ENCODE peak calls at places on chromosomes 2 and 18, in four cellular contexts. D is tibial nerve, G is gastrocnemius medialis, N is body of pancreas. J is an unnamed sample.
A peak's percentile ranks its signal among the peaks of the same experiment; 100 is the strongest.

GRCh38 chr2:64859208-64860161 is 129.7 kb upstream of the SLC1A4 start:
- DNase-seq in G (peak; percentile 93), D (peak; percentile 79), N (peak; percentile 94), J (peak; percentile 86)

GRCh38 chr2:10900216-10901109 is 11.3 kb upstream of the KCNF1 start:
- DNase-seq in N (no peak), D (no peak), G (no peak), J (no peak)

GRCh38 chr2:76721226-76721625 is 801.0 kb downstream of the LRRTM4 start:
- DNase-seq in G (no peak), N (no peak), D (no peak), J (no peak)

GRCh38 chr2:62007555-62007954 is 102.1 kb downstream of the COMMD1 start:
- DNase-seq in D (no peak), G (no peak), N (no peak), J (no peak)

GRCh38 chr2:109279243-109279860 is 150.3 kb downstream of the SH3RF3 start:
- DNase-seq in D (no peak), N (no peak), G (no peak), J (no peak)

GRCh38 chr2:30310955-30311354 is 79.6 kb downstream of the LBH start:
- DNase-seq in D (no peak), G (no peak), N (no peak), J (no peak)

GRCh38 chr2:9594361-9595063 is 36.3 kb downstream of the YWHAQ start:
- DNase-seq in D (no peak), N (peak; percentile 62), G (no peak), J (no peak)

GRCh38 chr2:199955007-199955338 is 318 bp downstream of the TYW5 start:
- DNase-seq in G (no peak), D (no peak), N (no peak), J (no peak)

GRCh38 chr2:158997037-158997785 is 28.8 kb downstream of the TANC1 start:
- DNase-seq in N (no peak), D (no peak), G (no peak), J (no peak)

GRCh38 chr2:74440378-74441110 is 1.2 kb downstream of the RTKN start:
- DNase-seq in N (peak; percentile 88), G (peak; percentile 64), D (peak; percentile 77), J (peak; percentile 58)

GRCh38 chr18:56152547-56152946 is 485.8 kb downstream of the TXNL1 start:
- DNase-seq in N (no peak), G (no peak), D (no peak), J (no peak)

GRCh38 chr2:128623776-128624424 is 305.2 kb upstream of the HS6ST1 start:
- DNase-seq in D (no peak), G (no peak), N (peak; percentile 26), J (no peak)

GRCh38 chr2:121085801-121086200 is 199.2 kb downstream of the TFCP2L1 start:
- DNase-seq in G (no peak), D (no peak), N (no peak), J (no peak)

DNA sequence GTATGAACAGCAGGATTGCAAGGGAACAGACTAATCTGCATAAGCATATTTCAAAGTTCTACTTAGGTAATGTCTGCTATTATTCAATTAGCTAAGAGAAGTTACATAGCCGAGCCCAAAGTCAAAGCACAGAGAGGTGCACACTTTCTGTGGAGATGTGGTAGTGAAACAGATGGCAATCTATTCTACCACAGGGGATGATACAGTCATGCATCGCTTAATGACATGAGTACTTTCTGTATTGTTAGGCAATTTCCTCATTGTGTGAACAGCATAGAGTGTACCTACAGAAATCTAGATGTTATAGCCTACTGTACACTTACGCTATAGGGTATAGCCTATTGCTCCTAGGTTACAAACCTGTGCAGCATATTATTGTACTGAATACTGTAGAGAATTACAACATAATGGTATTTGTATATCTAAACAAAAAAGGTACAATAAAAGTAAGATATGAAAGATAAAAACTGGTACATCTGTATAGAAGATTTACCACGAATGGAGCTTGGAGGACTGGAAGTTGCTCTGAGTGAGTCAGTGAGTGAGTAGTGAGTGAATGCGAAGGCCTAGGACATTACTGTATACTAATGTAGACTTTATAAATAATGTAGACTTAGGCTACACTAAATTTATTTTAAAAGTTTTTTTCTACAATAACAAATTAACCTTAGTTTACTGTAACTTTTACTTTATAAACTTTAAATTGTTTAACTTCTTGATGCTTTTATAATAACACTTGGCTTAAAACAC is 197.6 kb downstream of the MBD5 start:
- DNase-seq in D (no peak), G (no peak), N (no peak), J (no peak)
- H3K27me3 ChIP-seq in D (no peaks in the 10 kb centered on the region), G (no peaks in the 10 kb centered on the region), N (no peaks in the 10 kb centered on the region), J (no peaks in the 10 kb centered on the region)

DNA sequence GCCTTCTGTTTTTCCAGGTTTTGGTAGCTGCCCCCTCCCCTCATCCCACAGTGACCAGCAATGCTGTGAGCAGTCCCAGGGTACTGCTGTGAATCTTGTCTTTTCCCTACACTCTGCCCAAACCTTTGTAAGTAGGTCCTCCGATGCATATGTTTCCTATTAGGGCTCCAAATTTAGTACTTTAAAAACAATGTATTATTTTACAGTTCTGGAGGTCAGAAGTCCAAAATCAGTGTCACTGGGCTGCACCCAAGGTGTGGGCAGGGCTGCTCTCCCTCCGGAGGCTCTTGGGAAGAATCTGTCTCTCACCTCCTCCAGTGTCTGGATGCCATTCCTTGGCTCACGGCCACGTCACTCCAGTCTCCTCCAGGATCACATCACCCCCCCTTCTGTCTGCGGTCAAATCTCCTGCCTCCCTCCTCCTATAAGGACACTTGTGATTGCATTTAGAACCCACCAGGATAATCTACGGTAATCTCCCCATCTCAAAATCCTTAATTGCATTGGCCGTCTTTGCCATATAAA is 208.5 kb downstream of the SH3BP4 start:
- DNase-seq in N (no peak), D (no peak), G (no peak), J (no peak)
- H3K27ac ChIP-seq in N (no peak overlapping the region), D (no peak overlapping the region), G (no peak overlapping the region), J (no peak overlapping the region)

GRCh38 chr2:216081487-216082387 is at the start of the genes PECR and TMEM169:
- DNase-seq in G (peak; percentile 52), N (peak; percentile 87), D (peak; percentile 63), J (peak; percentile 73)
- TF ChIP-seq POLR2A in G (no peak), N (peak; percentile 37), D (peak; percentile 46), J (no peak)

GRCh38 chr18:11147962-11148654 is 1.3 kb downstream of the PIEZO2 start:
- DNase-seq in N (no peak), G (no peak), D (no peak), J (no peak)

GRCh38 chr18:11147371-11147860 is 2.0 kb downstream of the PIEZO2 start:
- DNase-seq in D (no peak), G (no peak), N (no peak), J (no peak)

GRCh38 chr18:11146947-11147345 is 2.4 kb downstream of the PIEZO2 start:
- DNase-seq in N (no peak), D (no peak), G (no peak), J (no peak)

GRCh38 chr18:11146238-11146946 is 3.0 kb downstream of the PIEZO2 start:
- DNase-seq in D (no peak), N (no peak), G (no peak), J (no peak)

DNA sequence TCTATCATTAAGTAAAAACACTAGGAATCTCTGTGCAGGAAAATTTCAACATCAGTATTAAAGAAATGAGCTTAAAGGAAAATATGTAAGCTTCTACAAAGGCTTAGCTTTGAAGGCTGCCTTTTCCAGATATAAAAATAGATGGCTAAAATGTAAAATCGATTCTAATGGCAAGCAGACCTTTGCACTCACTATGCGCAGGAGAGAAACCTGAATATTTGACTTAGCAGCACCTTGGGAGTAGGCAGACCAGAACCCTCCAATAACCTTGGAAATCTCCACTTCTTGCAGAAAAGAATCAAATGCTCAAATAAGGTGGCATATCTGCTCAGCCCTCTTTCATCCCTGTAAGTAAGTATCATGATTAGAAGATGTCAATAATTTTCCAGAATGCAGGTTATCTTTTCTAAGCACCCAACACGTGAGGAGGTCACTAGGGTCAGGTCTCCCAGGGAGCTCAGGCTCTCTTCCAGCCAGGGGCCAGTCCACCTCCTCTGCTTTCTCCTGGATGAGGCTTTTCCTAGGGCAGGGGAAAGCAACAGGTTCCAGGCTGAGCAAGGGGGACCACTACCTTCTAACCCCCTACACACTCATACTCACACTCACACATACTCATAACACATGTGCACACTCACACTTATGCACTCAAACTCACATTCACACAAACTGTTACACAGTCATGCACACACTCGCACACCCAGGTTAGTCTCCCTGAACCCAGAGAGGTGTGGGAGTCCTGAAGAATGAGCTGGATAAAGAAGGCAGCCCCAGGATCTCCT is 3.8 kb downstream of the PIEZO2 start:
- DNase-seq in N (no peak), D (no peak), G (no peak), J (no peak)
- H3K27me3 ChIP-seq in N (peaks cover 26% of the 10 kb centered on the region), D (no peaks in the 10 kb centered on the region), G (peaks cover 18% of the 10 kb centered on the region), J (no peaks in the 10 kb centered on the region)